ENCODE peak calls at places on chromosomes 4 and X, in eight cellular contexts. One of them, this sample, is unnamed.

GRCh38 chr4:61638600-61638999 is 438.5 kb downstream of the ADGRL3 start:
- DNase-seq in heart left ventricle: no peak
- DNase-seq in PC-9: no peak
- DNase-seq in GM12865: no peak
- DNase-seq in lower leg skin: no peak
- DNase-seq in hepatocyte: no peak
- DNase-seq in endothelial cell: no peak
- DNase-seq in tibial artery: no peak
- DNase-seq in this sample: no peak

GRCh38 chr4:142406917-142407501 is 439.1 kb downstream of the INPP4B start:
- DNase-seq in heart left ventricle: no peak
- DNase-seq in PC-9: no peak
- DNase-seq in GM12865: no peak
- DNase-seq in lower leg skin: no peak
- DNase-seq in hepatocyte: no peak
- DNase-seq in endothelial cell: no peak
- DNase-seq in tibial artery: no peak
- DNase-seq in this sample: no peak

GRCh38 chrX:48938721-48939416 is 18.5 kb downstream of the OTUD5 start:
- DNase-seq in heart left ventricle: no peak
- DNase-seq in PC-9: no peak
- DNase-seq in GM12865: peak; percentile 91
- DNase-seq in lower leg skin: no peak
- DNase-seq in hepatocyte: no peak
- DNase-seq in endothelial cell: no peak
- DNase-seq in tibial artery: no peak
- DNase-seq in this sample: no peak

GRCh38 chr4:107854326-107855030 is 29.7 kb downstream of the SGMS2 start:
- DNase-seq in heart left ventricle: no peak
- DNase-seq in PC-9: no peak
- DNase-seq in GM12865: no peak
- DNase-seq in lower leg skin: no peak
- DNase-seq in hepatocyte: no peak
- DNase-seq in endothelial cell: no peak
- DNase-seq in tibial artery: no peak
- DNase-seq in this sample: no peak

GRCh38 chr4:173243321-173243720 is 74.7 kb downstream of the GALNT7 start:
- DNase-seq in heart left ventricle: no peak
- DNase-seq in PC-9: no peak
- DNase-seq in GM12865: no peak
- DNase-seq in lower leg skin: no peak
- DNase-seq in hepatocyte: peak; percentile 34
- DNase-seq in endothelial cell: no peak
- DNase-seq in tibial artery: no peak
- DNase-seq in this sample: no peak

GRCh38 chrX:17355976-17356375 is 19.0 kb upstream of the NHS start:
- DNase-seq in heart left ventricle: no peak
- DNase-seq in PC-9: no peak
- DNase-seq in GM12865: no peak
- DNase-seq in lower leg skin: no peak
- DNase-seq in hepatocyte: no peak
- DNase-seq in endothelial cell: no peak
- DNase-seq in tibial artery: no peak
- DNase-seq in this sample: no peak

GRCh38 chr4:67934628-67935027 is 28.7 kb downstream of the TMPRSS11A start:
- DNase-seq in heart left ventricle: no peak
- DNase-seq in PC-9: no peak
- DNase-seq in GM12865: no peak
- DNase-seq in lower leg skin: no peak
- DNase-seq in hepatocyte: no peak
- DNase-seq in endothelial cell: no peak
- DNase-seq in tibial artery: no peak
- DNase-seq in this sample: no peak

GRCh38 chrX:109714340-109714958 is 18.6 kb downstream of the ACSL4 start:
- DNase-seq in heart left ventricle: no peak
- DNase-seq in PC-9: peak; percentile 23
- DNase-seq in GM12865: no peak
- DNase-seq in lower leg skin: no peak
- DNase-seq in hepatocyte: no peak
- DNase-seq in endothelial cell: no peak
- DNase-seq in tibial artery: no peak
- DNase-seq in this sample: no peak

GRCh38 chrX:21493226-21493850 is 119.1 kb downstream of the CNKSR2 start:
- DNase-seq in heart left ventricle: no peak
- DNase-seq in PC-9: no peak
- DNase-seq in GM12865: no peak
- DNase-seq in lower leg skin: no peak
- DNase-seq in hepatocyte: no peak
- DNase-seq in endothelial cell: no peak
- DNase-seq in tibial artery: no peak
- DNase-seq in this sample: no peak

GRCh38 chr4:120682981-120683380 is 239.5 kb downstream of the PRDM5 start:
- DNase-seq in heart left ventricle: no peak
- DNase-seq in PC-9: no peak
- DNase-seq in GM12865: no peak
- DNase-seq in lower leg skin: no peak
- DNase-seq in hepatocyte: no peak
- DNase-seq in endothelial cell: no peak
- DNase-seq in tibial artery: no peak
- DNase-seq in this sample: no peak

GRCh38 chr4:3677671-3678070 is 88.5 kb upstream of the ADRA2C start:
- DNase-seq in heart left ventricle: peak; percentile 11
- DNase-seq in PC-9: no peak
- DNase-seq in GM12865: no peak
- DNase-seq in lower leg skin: no peak
- DNase-seq in hepatocyte: no peak
- DNase-seq in endothelial cell: no peak
- DNase-seq in tibial artery: peak; percentile 43
- DNase-seq in this sample: no peak

GRCh38 chrX:130170752-130171445 is 863 bp upstream of the RAB33A start:
- DNase-seq in heart left ventricle: peak; percentile 52
- DNase-seq in PC-9: no peak
- DNase-seq in GM12865: peak; percentile 80
- DNase-seq in lower leg skin: peak; percentile 87
- DNase-seq in hepatocyte: peak; percentile 36
- DNase-seq in endothelial cell: peak; percentile 19
- DNase-seq in tibial artery: peak; percentile 65
- DNase-seq in this sample: peak; percentile 31

GRCh38 chr4:35772291-35772690 is 472.0 kb downstream of the ARAP2 start:
- DNase-seq in heart left ventricle: no peak
- DNase-seq in PC-9: no peak
- DNase-seq in GM12865: no peak
- DNase-seq in lower leg skin: no peak
- DNase-seq in hepatocyte: no peak
- DNase-seq in endothelial cell: no peak
- DNase-seq in tibial artery: no peak
- DNase-seq in this sample: no peak

GRCh38 chr4:118059397-118059796 is 25.1 kb downstream of the NDST3 start:
- DNase-seq in heart left ventricle: no peak
- DNase-seq in PC-9: no peak
- DNase-seq in GM12865: no peak
- DNase-seq in lower leg skin: no peak
- DNase-seq in hepatocyte: no peak
- DNase-seq in endothelial cell: no peak
- DNase-seq in tibial artery: no peak
- DNase-seq in this sample: no peak

GRCh38 chr4:188495169-188495568 is 355.9 kb downstream of the TRIML1 start:
- DNase-seq in heart left ventricle: no peak
- DNase-seq in PC-9: no peak
- DNase-seq in GM12865: no peak
- DNase-seq in lower leg skin: no peak
- DNase-seq in hepatocyte: no peak
- DNase-seq in endothelial cell: no peak
- DNase-seq in tibial artery: no peak
- DNase-seq in this sample: no peak

GRCh38 chrX:153771261-153771681 is 7.2 kb downstream of the PLXNB3 start:
- DNase-seq in heart left ventricle: no peak
- DNase-seq in PC-9: no peak
- DNase-seq in GM12865: peak; percentile 0
- DNase-seq in lower leg skin: no peak
- DNase-seq in hepatocyte: no peak
- DNase-seq in endothelial cell: no peak
- DNase-seq in tibial artery: no peak
- DNase-seq in this sample: no peak

GRCh38 chr4:1928356-1929235 is 57.4 kb downstream of the NSD2 start:
- DNase-seq in heart left ventricle: no peak
- DNase-seq in PC-9: no peak
- DNase-seq in GM12865: no peak
- DNase-seq in lower leg skin: no peak
- DNase-seq in hepatocyte: no peak
- DNase-seq in endothelial cell: no peak
- DNase-seq in tibial artery: no peak
- DNase-seq in this sample: no peak

GRCh38 chr4:137471895-137472294 is 60.4 kb downstream of the PCDH18 start:
- DNase-seq in heart left ventricle: no peak
- DNase-seq in PC-9: no peak
- DNase-seq in GM12865: no peak
- DNase-seq in lower leg skin: no peak
- DNase-seq in hepatocyte: no peak
- DNase-seq in endothelial cell: no peak
- DNase-seq in tibial artery: no peak
- DNase-seq in this sample: no peak

GRCh38 chr4:153257966-153258365 is 53.7 kb downstream of the TRIM2 start:
- DNase-seq in heart left ventricle: no peak
- DNase-seq in PC-9: no peak
- DNase-seq in GM12865: no peak
- DNase-seq in lower leg skin: no peak
- DNase-seq in hepatocyte: no peak
- DNase-seq in endothelial cell: no peak
- DNase-seq in tibial artery: no peak
- DNase-seq in this sample: no peak

GRCh38 chr4:22496165-22496813 is 19.6 kb downstream of the ADGRA3 start:
- DNase-seq in heart left ventricle: no peak
- DNase-seq in PC-9: no peak
- DNase-seq in GM12865: no peak
- DNase-seq in lower leg skin: no peak
- DNase-seq in hepatocyte: no peak
- DNase-seq in endothelial cell: no peak
- DNase-seq in tibial artery: no peak
- DNase-seq in this sample: no peak

GRCh38 chrX:124211312-124211942 is 121.0 kb upstream of the TEX13D start:
- DNase-seq in heart left ventricle: no peak
- DNase-seq in PC-9: no peak
- DNase-seq in GM12865: peak; percentile 55
- DNase-seq in lower leg skin: no peak
- DNase-seq in hepatocyte: peak; percentile 37
- DNase-seq in endothelial cell: peak; percentile 9
- DNase-seq in tibial artery: no peak
- DNase-seq in this sample: peak; percentile 15

GRCh38 chrX:119266364-119266995 is 30.4 kb downstream of the PGRMC1 start:
- DNase-seq in heart left ventricle: no peak
- DNase-seq in PC-9: peak; percentile 23
- DNase-seq in GM12865: peak; percentile 5
- DNase-seq in lower leg skin: no peak
- DNase-seq in hepatocyte: peak; percentile 43
- DNase-seq in endothelial cell: peak; percentile 10
- DNase-seq in tibial artery: no peak
- DNase-seq in this sample: peak; percentile 25

GRCh38 chr4:120921456-120922389 is 803 bp downstream of the PRDM5 start:
- DNase-seq in heart left ventricle: peak; percentile 87
- DNase-seq in PC-9: peak; percentile 14
- DNase-seq in GM12865: no peak
- DNase-seq in lower leg skin: peak; percentile 92
- DNase-seq in hepatocyte: peak; percentile 75
- DNase-seq in endothelial cell: peak; percentile 66
- DNase-seq in tibial artery: peak; percentile 80
- DNase-seq in this sample: peak; percentile 43

GRCh38 chrX:275967-276587 is 5.1 kb upstream of the PLCXD1 start:
- DNase-seq in heart left ventricle: peak; percentile 81
- DNase-seq in PC-9: peak; percentile 63
- DNase-seq in GM12865: no peak
- DNase-seq in lower leg skin: peak; percentile 94
- DNase-seq in hepatocyte: peak; percentile 82
- DNase-seq in endothelial cell: peak; percentile 52
- DNase-seq in tibial artery: peak; percentile 82
- DNase-seq in this sample: peak; percentile 69

GRCh38 chr4:2591189-2591588 is 54.7 kb downstream of the FAM193A start:
- DNase-seq in heart left ventricle: no peak
- DNase-seq in PC-9: no peak
- DNase-seq in GM12865: no peak
- DNase-seq in lower leg skin: no peak
- DNase-seq in hepatocyte: no peak
- DNase-seq in endothelial cell: no peak
- DNase-seq in tibial artery: no peak
- DNase-seq in this sample: no peak

GRCh38 chrX:51144828-51145442 is 187.7 kb upstream of the NUDT10 start:
- DNase-seq in heart left ventricle: no peak
- DNase-seq in PC-9: peak; percentile 3
- DNase-seq in GM12865: peak; percentile 43
- DNase-seq in lower leg skin: no peak
- DNase-seq in hepatocyte: peak; percentile 62
- DNase-seq in endothelial cell: peak; percentile 35
- DNase-seq in tibial artery: no peak
- DNase-seq in this sample: peak; percentile 44

GRCh38 chr4:56821394-56822263 is at the start of gene SPINK2:
- DNase-seq in heart left ventricle: no peak
- DNase-seq in PC-9: peak; percentile 45
- DNase-seq in GM12865: peak; percentile 24
- DNase-seq in lower leg skin: no peak
- DNase-seq in hepatocyte: peak; percentile 74
- DNase-seq in endothelial cell: peak; percentile 46
- DNase-seq in tibial artery: no peak
- DNase-seq in this sample: peak; percentile 66
- TF ChIP-seq CTCF in heart left ventricle: no peak
- TF ChIP-seq CTCF in PC-9: no peak
- TF ChIP-seq CTCF in GM12865: no peak
- TF ChIP-seq CTCF in lower leg skin: no peak
- TF ChIP-seq CTCF in hepatocyte: peak; percentile 40
- TF ChIP-seq CTCF in endothelial cell: no peak
- TF ChIP-seq CTCF in tibial artery: no peak
- TF ChIP-seq CTCF in this sample: no peak

GRCh38 chr4:122218762-122219161 is 66.6 kb downstream of the BLTP1 start:
- DNase-seq in heart left ventricle: no peak
- DNase-seq in PC-9: no peak
- DNase-seq in GM12865: peak; percentile 6
- DNase-seq in lower leg skin: no peak
- DNase-seq in hepatocyte: peak; percentile 4
- DNase-seq in endothelial cell: peak; percentile 11
- DNase-seq in tibial artery: no peak
- DNase-seq in this sample: no peak
- TF ChIP-seq CTCF in heart left ventricle: peak; percentile 43
- TF ChIP-seq CTCF in PC-9: peak; percentile 35
- TF ChIP-seq CTCF in GM12865: peak; percentile 7
- TF ChIP-seq CTCF in lower leg skin: no peak
- TF ChIP-seq CTCF in hepatocyte: peak; percentile 19
- TF ChIP-seq CTCF in endothelial cell: peak; percentile 38
- TF ChIP-seq CTCF in tibial artery: peak; percentile 31
- TF ChIP-seq CTCF in this sample: no peak

GRCh38 chr4:15971068-15971801 is 8.3 kb upstream of the FGFBP2 start:
- DNase-seq in heart left ventricle: no peak
- DNase-seq in PC-9: no peak
- DNase-seq in GM12865: no peak
- DNase-seq in lower leg skin: no peak
- DNase-seq in hepatocyte: no peak
- DNase-seq in endothelial cell: no peak
- DNase-seq in tibial artery: no peak
- DNase-seq in this sample: no peak

GRCh38 chr4:15976456-15977096 is 13.6 kb upstream of the FGFBP2 start:
- DNase-seq in heart left ventricle: peak; percentile 29
- DNase-seq in PC-9: no peak
- DNase-seq in GM12865: no peak
- DNase-seq in lower leg skin: no peak
- DNase-seq in hepatocyte: no peak
- DNase-seq in endothelial cell: no peak
- DNase-seq in tibial artery: no peak
- DNase-seq in this sample: no peak
- TF ChIP-seq CTCF in heart left ventricle: no peak
- TF ChIP-seq CTCF in PC-9: no peak
- TF ChIP-seq CTCF in GM12865: no peak
- TF ChIP-seq CTCF in lower leg skin: no peak
- TF ChIP-seq CTCF in hepatocyte: no peak
- TF ChIP-seq CTCF in endothelial cell: no peak
- TF ChIP-seq CTCF in tibial artery: no peak
- TF ChIP-seq CTCF in this sample: no peak

GRCh38 chr4:78661086-78661690 is 109.6 kb downstream of the ANXA3 start:
- DNase-seq in heart left ventricle: no peak
- DNase-seq in PC-9: no peak
- DNase-seq in GM12865: no peak
- DNase-seq in lower leg skin: no peak
- DNase-seq in hepatocyte: no peak
- DNase-seq in endothelial cell: no peak
- DNase-seq in tibial artery: no peak
- DNase-seq in this sample: no peak
- TF ChIP-seq CTCF in heart left ventricle: no peak
- TF ChIP-seq CTCF in PC-9: no peak
- TF ChIP-seq CTCF in GM12865: no peak
- TF ChIP-seq CTCF in lower leg skin: no peak
- TF ChIP-seq CTCF in hepatocyte: no peak
- TF ChIP-seq CTCF in endothelial cell: no peak
- TF ChIP-seq CTCF in tibial artery: no peak
- TF ChIP-seq CTCF in this sample: no peak

This sample was measured in Calu3.